ENCODE peak calls at places on chromosomes 11 and 22, in four cellular contexts. X is AG04450, U is GM20000, V is Calu3. D is an unnamed sample.

GRCh38 chr11:86706341-86707131 is 34.1 kb upstream of the ME3 start:
- DNase-seq in X (no peak), U (no peak), V (no peak), D (no peak)

GRCh38 chr11:64593156-64594105 is 2.4 kb downstream of the SLC22A12 start:
- DNase-seq in X (no peak), U (no peak), V (no peak), D (no peak)

GRCh38 chr22:49637255-49637760 is 190.4 kb downstream of the BRD1 start:
- DNase-seq in X (no peak), U (no peak), V (no peak), D (no peak)

GRCh38 chr11:117931971-117932370 is 2.8 kb upstream of the TMPRSS13 start:
- DNase-seq in X (no peak), U (peak), V (no peak), D (no peak)

GRCh38 chr11:24760681-24761080 is 263.8 kb downstream of the LUZP2 start:
- DNase-seq in X (no peak), U (no peak), V (no peak), D (no peak)

GRCh38 chr11:116644948-116645305 is 127.9 kb downstream of the BUD13 start:
- DNase-seq in X (no peak), U (no peak), V (no peak), D (no peak)

GRCh38 chr22:35564975-35565867 is 24.6 kb downstream of the RASD2 start:
- DNase-seq in X (no peak), U (no peak), V (no peak), D (no peak)

GRCh38 chr22:41351011-41351410 is 30.7 kb upstream of the TEF start:
- DNase-seq in X (no peak), U (no peak), V (no peak), D (no peak)

GRCh38 chr22:26887456-26887855 is 230.1 kb downstream of the MIAT start:
- DNase-seq in X (peak), U (no peak), V (no peak), D (no peak)

GRCh38 chr11:78313181-78313788 is 104.3 kb downstream of the GAB2 start:
- DNase-seq in X (no peak), U (no peak), V (no peak), D (no peak)

GRCh38 chr11:79244175-79244804 is 196.5 kb downstream of the TENM4 start:
- DNase-seq in X (peak), U (no peak), V (no peak), D (no peak)

GRCh38 chr22:48951836-48952235 is 875.8 kb downstream of the BRD1 start:
- DNase-seq in X (no peak), U (no peak), V (no peak), D (no peak)

GRCh38 chr11:116782728-116783127 is 5.1 kb downstream of the ZPR1 start:
- DNase-seq in X (no peak), U (no peak), V (no peak), D (no peak)

GRCh38 chr11:70440206-70440605 is 41.9 kb downstream of the CTTN start:
- DNase-seq in X (no peak), U (no peak), V (no peak), D (no peak)

GRCh38 chr22:21044931-21045584 is 688 bp upstream of the LRRC74B start:
- DNase-seq in X (no peak), U (no peak), V (peak), D (no peak)

GRCh38 chr11:78290293-78291176 is 101.8 kb downstream of the USP35 start:
- DNase-seq in X (peak), U (no peak), V (peak), D (no peak)

GRCh38 chr11:70751142-70751734 is 352.9 kb downstream of the CTTN start:
- DNase-seq in X (no peak), U (no peak), V (no peak), D (no peak)

GRCh38 chr11:122214567-122214966 is 98.6 kb upstream of the BLID start:
- DNase-seq in X (no peak), U (no peak), V (no peak), D (no peak)

GRCh38 chr11:77512092-77512491 is 38.2 kb upstream of the PAK1 start:
- DNase-seq in X (no peak), U (no peak), V (no peak), D (no peak)

GRCh38 chr11:2312232-2313042 is 10.6 kb downstream of the TSPAN32 start:
- DNase-seq in X (no peak), U (no peak), V (no peak), D (no peak)

GRCh38 chr11:64638017-64638664 is 47.1 kb downstream of the SLC22A12 start:
- DNase-seq in X (no peak), U (no peak), V (no peak), D (peak)

GRCh38 chr11:36452987-36453386 is 57.1 kb downstream of the TRAF6 start:
- DNase-seq in X (no peak), U (no peak), V (no peak), D (no peak)

GRCh38 chr11:47326198-47326597 is 26.3 kb downstream of the MYBPC3 start:
- DNase-seq in X (no peak), U (no peak), V (no peak), D (no peak)

GRCh38 chr11:13786688-13787087 is 118.2 kb downstream of the FAR1 start:
- DNase-seq in X (no peak), U (no peak), V (no peak), D (no peak)

GRCh38 chr22:40053460-40053859 is 58.7 kb downstream of the FAM83F start:
- DNase-seq in X (no peak), U (no peak), V (no peak), D (no peak)

GRCh38 chr11:8717876-8718753 is 35.5 kb downstream of the RPL27A start:
- DNase-seq in X (peak), U (peak), V (peak), D (no peak)

GRCh38 chr11:71250512-71251158 is 1.7 kb downstream of the SHANK2 start:
- DNase-seq in X (no peak), U (no peak), V (no peak), D (no peak)

GRCh38 chr22:20206709-20207215 is 55.9 kb upstream of the CCDC188 start:
- DNase-seq in X (no peak), U (peak), V (peak), D (no peak)

GRCh38 chr11:35935390-35935789 is 8.5 kb upstream of the LDLRAD3 start:
- DNase-seq in X (no peak), U (no peak), V (no peak), D (no peak)

GRCh38 chr11:2539761-2540520 is 95.1 kb downstream of the KCNQ1 start:
- DNase-seq in X (no peak), U (no peak), V (no peak), D (no peak)

GRCh38 chr11:20013346-20014066 is 146.8 kb downstream of the DBX1 start:
- DNase-seq in X (no peak), U (no peak), V (peak), D (no peak)

GRCh38 chr11:3109921-3110706 is 52.9 kb upstream of the CARS1 start:
- DNase-seq in X (no peak), U (peak), V (no peak), D (peak)

GRCh38 chr11:118602331-118602730 is 5.1 kb upstream of the PHLDB1 start:
- DNase-seq in X (no peak), U (no peak), V (no peak), D (no peak)

GRCh38 chr22:25518000-25518663 is 46.3 kb upstream of the GRK3 start:
- DNase-seq in X (no peak), U (no peak), V (no peak), D (no peak)

GRCh38 chr22:26377170-26377825 is 51.8 kb upstream of the ASPHD2 start:
- DNase-seq in X (no peak), U (no peak), V (no peak), D (no peak)

GRCh38 chr11:120336641-120337132 is 474 bp downstream of the ARHGEF12 start:
- DNase-seq in X (no peak), U (no peak), V (no peak), D (peak)

GRCh38 chr11:103499710-103500340 is 390.6 kb downstream of the DYNC2H1 start:
- DNase-seq in X (no peak), U (no peak), V (no peak), D (no peak)

GRCh38 chr11:106160494-106160893 is 83.0 kb downstream of the AASDHPPT start:
- DNase-seq in X (no peak), U (no peak), V (no peak), D (no peak)

GRCh38 chr11:11865449-11865848 is 23.7 kb downstream of the USP47 start:
- DNase-seq in X (no peak), U (no peak), V (no peak), D (no peak)

GRCh38 chr11:11864332-11864731 is 22.6 kb downstream of the USP47 start:
- DNase-seq in X (no peak), U (no peak), V (no peak), D (no peak)

GRCh38 chr11:11866203-11866602 is 24.4 kb downstream of the USP47 start:
- DNase-seq in X (no peak), U (no peak), V (no peak), D (no peak)

GRCh38 chr11:11864803-11865202 is 23.0 kb downstream of the USP47 start:
- DNase-seq in X (no peak), U (no peak), V (no peak), D (no peak)

DNA sequence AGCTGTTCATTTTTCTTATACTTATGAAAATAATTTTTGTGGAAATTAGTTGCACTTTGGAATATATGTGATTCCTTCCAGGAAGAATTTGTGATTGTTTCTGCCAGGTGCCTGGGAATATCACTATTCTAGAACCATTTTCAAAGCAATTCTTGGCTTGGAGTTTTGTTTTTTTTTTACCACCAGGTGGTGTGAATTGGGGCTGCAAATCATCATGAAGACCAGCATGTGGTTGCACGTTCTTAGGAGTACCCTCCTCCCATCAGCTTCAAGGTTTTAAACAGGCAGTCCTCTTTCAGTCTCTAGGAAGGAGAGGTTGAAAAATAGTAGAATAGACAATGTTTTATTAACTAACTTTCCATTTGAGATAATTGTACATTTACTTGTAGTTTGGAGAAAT is 25.9 kb downstream of the USP47 start:
- DNase-seq in X (no peak), U (no peak), V (no peak), D (no peak)
- TF ChIP-seq CTCF in X (no peak), U (no peak), V (no peak), D (no peak)

DNA sequence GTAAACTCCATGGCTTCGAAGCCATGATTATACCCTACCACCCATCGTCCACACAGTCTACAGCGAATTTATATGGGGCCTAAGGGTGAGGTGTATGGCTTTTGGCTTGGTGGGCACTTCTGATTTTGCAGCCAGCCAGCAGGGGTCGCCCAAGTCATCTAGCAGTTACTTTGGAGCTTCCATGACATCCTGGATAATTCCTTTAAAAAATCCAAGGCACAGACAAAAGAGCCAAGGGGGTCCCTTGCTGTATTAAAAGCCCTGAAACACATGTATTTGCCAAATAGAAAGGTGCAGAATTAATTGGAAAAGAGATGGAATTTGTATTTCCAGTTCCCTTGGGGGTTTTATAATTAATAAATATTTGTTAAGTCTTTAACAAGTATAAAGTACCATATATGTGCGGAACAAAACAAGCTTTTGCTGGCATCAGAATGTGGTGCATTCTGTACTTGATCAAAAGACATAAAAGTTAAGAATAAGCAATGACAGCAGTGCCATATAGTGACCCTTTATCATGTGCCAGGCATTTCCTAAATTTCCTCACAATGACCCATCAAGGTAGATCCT is 132.8 kb upstream of the PITPNB start:
- DNase-seq in X (no peak), U (peak), V (peak), D (peak)
- TF ChIP-seq CTCF in X (peak), U (peak), V (peak), D (peak)

DNA sequence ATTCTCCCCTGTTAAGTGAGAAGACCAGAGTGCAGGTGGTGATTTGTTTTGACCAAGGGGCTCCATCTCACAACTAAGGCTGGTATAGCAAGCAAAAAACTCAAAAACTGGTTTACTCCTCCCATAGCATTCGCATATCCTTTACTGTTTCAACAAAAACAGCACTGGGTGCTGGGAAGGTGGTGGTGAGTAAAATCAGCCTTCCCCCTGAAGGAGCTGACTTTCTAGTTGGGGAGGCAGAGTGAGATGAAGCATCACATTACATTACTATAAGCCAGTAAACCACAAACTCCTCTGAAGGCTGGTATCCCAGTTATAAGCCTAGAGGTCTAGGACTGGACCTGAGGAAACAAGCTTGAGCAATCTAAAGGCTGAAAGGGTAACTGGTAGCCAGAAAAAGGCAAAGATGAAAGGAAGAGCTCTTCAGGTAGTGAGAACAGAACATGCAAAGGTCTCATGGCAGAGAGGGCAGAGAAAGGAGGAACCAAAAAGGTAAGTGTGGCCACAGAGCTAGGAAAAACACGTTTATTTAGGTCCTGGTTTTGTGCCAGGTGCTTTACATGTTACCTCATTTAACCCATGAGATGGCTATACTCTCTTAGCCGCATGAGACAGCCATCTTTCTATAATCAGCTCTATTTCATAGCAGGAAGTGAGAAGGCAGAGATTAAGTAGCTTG is 22.3 kb downstream of the TMEM123 start:
- DNase-seq in X (no peak), U (peak), V (no peak), D (no peak)
- TF ChIP-seq CTCF in X (no peak), U (no peak), V (no peak), D (no peak)

GRCh38 chr22:37752189-37753061 is 55.3 kb upstream of the GCAT start:
- DNase-seq in X (peak), U (no peak), V (peak), D (no peak)
- TF ChIP-seq CTCF in X (peak), U (no peak), V (no peak), D (no peak)

GRCh38 chr22:45459235-45459634 is 43.4 kb upstream of the FBLN1 start:
- DNase-seq in X (no peak), U (no peak), V (no peak), D (no peak)

GRCh38 chr22:45460288-45461109 is 42.2 kb upstream of the FBLN1 start:
- DNase-seq in X (peak), U (no peak), V (no peak), D (no peak)

GRCh38 chr22:45458532-45458931 is 44.2 kb upstream of the FBLN1 start:
- DNase-seq in X (no peak), U (no peak), V (no peak), D (no peak)

GRCh38 chr22:45456811-45457210 is 43.3 kb downstream of the RIBC2 start:
- DNase-seq in X (no peak), U (no peak), V (no peak), D (no peak)

DNA sequence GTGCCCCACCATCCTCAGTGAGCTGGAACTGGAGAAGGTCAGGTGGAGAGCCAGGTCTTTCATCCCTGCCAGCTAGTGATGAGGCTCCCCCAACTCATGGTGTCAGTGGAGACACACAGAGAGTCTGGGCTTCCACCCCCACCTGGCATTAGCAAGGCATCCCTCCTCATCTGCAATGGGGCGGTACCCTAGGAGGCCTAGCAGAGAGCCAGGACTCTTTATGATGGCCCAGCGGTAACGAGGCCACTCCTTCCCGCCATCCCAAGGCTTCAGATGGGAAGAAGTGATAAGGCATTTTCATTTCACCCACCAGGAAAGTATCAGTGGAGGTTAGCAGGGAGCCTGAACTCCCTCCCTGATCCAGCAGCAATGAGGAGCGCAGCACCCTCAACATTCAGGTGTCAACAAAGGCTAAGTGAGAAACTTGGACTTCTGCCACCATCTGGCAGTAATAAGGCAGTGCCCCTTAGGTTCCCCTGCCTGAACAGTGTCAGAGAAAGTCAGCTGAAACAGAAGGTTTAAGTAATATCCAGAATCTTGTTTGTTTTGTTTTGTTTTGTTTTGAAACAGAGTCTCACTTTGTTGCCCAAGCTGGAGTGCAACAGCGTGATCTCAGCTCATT is 40.5 kb upstream of the FBLN1 start:
- DNase-seq in X (no peak), U (no peak), V (no peak), D (no peak)
- TF ChIP-seq CTCF in X (no peak), U (no peak), V (no peak), D (peak)

DNA sequence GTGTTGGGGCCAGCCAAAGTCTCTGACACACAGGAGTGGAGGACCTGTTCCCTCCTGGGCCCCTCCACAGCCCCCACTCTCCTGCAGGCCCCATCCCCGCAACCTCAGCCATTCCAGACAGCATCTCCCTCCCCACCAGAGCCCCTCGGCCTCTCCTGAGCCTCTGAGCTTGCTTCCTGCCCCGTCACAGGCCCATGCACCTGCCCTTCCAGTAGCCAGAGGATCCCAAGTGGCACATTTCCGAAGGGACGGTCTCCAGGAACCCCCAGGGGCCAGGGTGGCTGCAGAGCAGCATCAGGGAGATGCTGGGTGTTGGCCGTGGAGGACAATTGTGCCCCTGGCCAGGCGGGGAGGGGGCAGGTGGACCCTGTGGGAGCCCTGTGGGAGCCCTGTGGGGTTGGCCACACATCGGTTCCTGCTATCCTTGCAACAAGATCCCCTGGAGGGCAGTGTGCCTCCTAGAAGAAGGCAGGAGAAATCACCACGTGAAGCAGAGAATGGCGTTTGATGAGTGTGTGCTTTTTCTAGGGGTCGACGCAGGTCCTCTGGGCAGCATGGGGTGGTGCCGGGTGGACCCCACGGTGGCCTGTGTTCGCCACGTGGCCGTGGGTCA is 45.3 kb upstream of the PPARA start:
- DNase-seq in X (no peak), U (no peak), V (peak), D (no peak)
- TF ChIP-seq CTCF in X (no peak), U (no peak), V (no peak), D (no peak)

GRCh38 chr11:9969068-9969467 is 305.2 kb downstream of the SWAP70 start:
- DNase-seq in X (no peak), U (no peak), V (no peak), D (no peak)
- TF ChIP-seq CTCF in X (no peak), U (no peak), V (no peak), D (no peak)

DNA sequence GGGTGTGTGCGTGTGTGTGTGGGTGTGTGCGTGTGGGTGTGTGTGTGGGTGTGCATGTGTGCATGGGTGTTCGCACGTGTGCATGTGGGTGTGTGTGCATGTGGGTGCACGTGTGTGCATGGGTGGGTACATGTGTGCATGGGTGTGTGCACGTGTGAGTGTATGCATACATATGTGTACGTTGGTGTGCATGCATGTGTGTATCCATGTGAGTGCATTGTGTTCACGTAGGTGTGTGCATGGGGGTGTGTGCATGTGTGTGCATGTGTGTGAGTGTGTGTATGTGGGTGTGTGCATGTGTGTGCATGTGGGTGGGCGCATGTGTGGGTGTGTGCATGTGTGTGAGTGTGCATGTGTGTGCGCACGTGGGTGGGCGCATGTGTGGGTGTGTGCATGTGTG is 19.9 kb upstream of the APOBEC3A start:
- DNase-seq in X (no peak), U (no peak), V (no peak), D (no peak)
- TF ChIP-seq CTCF in X (no peak), U (no peak), V (no peak), D (no peak)

GRCh38 chr11:32231909-32232493 is 141.1 kb downstream of the RCN1 start:
- DNase-seq in X (no peak), U (peak), V (peak), D (peak)
- TF ChIP-seq CTCF in X (peak), U (peak), V (peak), D (peak)

GRCh38 chr22:23750744-23751440 is at the start of gene ZNF70:
- DNase-seq in X (peak), U (peak), V (peak), D (peak)
- TF ChIP-seq CTCF in X (peak), U (no peak), V (no peak), D (no peak)

D was measured in endothelial cell.